ENCODE peak calls at places on chromosomes 13 and 19, in six cellular contexts. One of them, this sample, is unnamed.

GRCh38 chr13:112450567-112451240 is 74.5 kb downstream of the SPACA7 start:
- DNase-seq in transverse colon: no peak
- DNase-seq in heart left ventricle: no peak
- DNase-seq in suprapubic skin: no peak
- DNase-seq in body of pancreas: no peak
- DNase-seq in tibial nerve: no peak
- DNase-seq in this sample: no peak

GRCh38 chr13:114125589-114125988 is 6.8 kb downstream of the RASA3 start:
- DNase-seq in transverse colon: no peak
- DNase-seq in heart left ventricle: no peak
- DNase-seq in suprapubic skin: no peak
- DNase-seq in body of pancreas: no peak
- DNase-seq in tibial nerve: no peak
- DNase-seq in this sample: no peak

GRCh38 chr19:7928741-7929701 is 3.1 kb upstream of the CTXN1 start:
- DNase-seq in transverse colon: no peak
- DNase-seq in heart left ventricle: no peak
- DNase-seq in suprapubic skin: peak; percentile 79
- DNase-seq in body of pancreas: peak; percentile 56
- DNase-seq in tibial nerve: peak; percentile 53
- DNase-seq in this sample: peak; percentile 78

GRCh38 chr13:110213461-110214074 is 93.4 kb downstream of the COL4A1 start:
- DNase-seq in transverse colon: no peak
- DNase-seq in heart left ventricle: no peak
- DNase-seq in suprapubic skin: no peak
- DNase-seq in body of pancreas: no peak
- DNase-seq in tibial nerve: no peak
- DNase-seq in this sample: no peak

GRCh38 chr19:30686252-30686762 is 314.1 kb downstream of the ZNF536 start:
- DNase-seq in transverse colon: no peak
- DNase-seq in heart left ventricle: no peak
- DNase-seq in suprapubic skin: peak; percentile 32
- DNase-seq in body of pancreas: no peak
- DNase-seq in tibial nerve: no peak
- DNase-seq in this sample: no peak

GRCh38 chr19:33622505-33622808 is 704 bp downstream of the CHST8 start:
- DNase-seq in transverse colon: no peak
- DNase-seq in heart left ventricle: no peak
- DNase-seq in suprapubic skin: no peak
- DNase-seq in body of pancreas: no peak
- DNase-seq in tibial nerve: no peak
- DNase-seq in this sample: no peak

GRCh38 chr19:56969726-56970125 is 129.2 kb upstream of the PEG3 start:
- DNase-seq in transverse colon: no peak
- DNase-seq in heart left ventricle: no peak
- DNase-seq in suprapubic skin: no peak
- DNase-seq in body of pancreas: no peak
- DNase-seq in tibial nerve: no peak
- DNase-seq in this sample: peak; percentile 39

GRCh38 chr13:81990652-81991051 is 1649.7 kb upstream of the SPRY2 start:
- DNase-seq in transverse colon: no peak
- DNase-seq in heart left ventricle: no peak
- DNase-seq in suprapubic skin: no peak
- DNase-seq in body of pancreas: no peak
- DNase-seq in tibial nerve: no peak
- DNase-seq in this sample: no peak

GRCh38 chr19:50556236-50557008 is 11.8 kb downstream of the LRRC4B start:
- DNase-seq in transverse colon: peak; percentile 71
- DNase-seq in heart left ventricle: peak; percentile 90
- DNase-seq in suprapubic skin: no peak
- DNase-seq in body of pancreas: peak; percentile 58
- DNase-seq in tibial nerve: peak; percentile 47
- DNase-seq in this sample: peak; percentile 74

GRCh38 chr19:16351133-16351809 is 26.6 kb downstream of the KLF2 start:
- DNase-seq in transverse colon: no peak
- DNase-seq in heart left ventricle: peak; percentile 19
- DNase-seq in suprapubic skin: no peak
- DNase-seq in body of pancreas: no peak
- DNase-seq in tibial nerve: no peak
- DNase-seq in this sample: no peak

GRCh38 chr13:77429320-77430142 is 102.6 kb upstream of the MYCBP2 start:
- DNase-seq in transverse colon: no peak
- DNase-seq in heart left ventricle: no peak
- DNase-seq in suprapubic skin: no peak
- DNase-seq in body of pancreas: no peak
- DNase-seq in tibial nerve: no peak
- DNase-seq in this sample: no peak

GRCh38 chr19:55373993-55374757 is 2.5 kb upstream of the TMEM190 start:
- DNase-seq in transverse colon: no peak
- DNase-seq in heart left ventricle: no peak
- DNase-seq in suprapubic skin: no peak
- DNase-seq in body of pancreas: no peak
- DNase-seq in tibial nerve: no peak
- DNase-seq in this sample: no peak

GRCh38 chr13:50030315-50030714 is 15.1 kb downstream of the KCNRG start:
- DNase-seq in transverse colon: no peak
- DNase-seq in heart left ventricle: no peak
- DNase-seq in suprapubic skin: no peak
- DNase-seq in body of pancreas: no peak
- DNase-seq in tibial nerve: no peak
- DNase-seq in this sample: no peak

GRCh38 chr19:48914181-48914580 is 14.1 kb downstream of the NUCB1 start:
- DNase-seq in transverse colon: no peak
- DNase-seq in heart left ventricle: no peak
- DNase-seq in suprapubic skin: no peak
- DNase-seq in body of pancreas: no peak
- DNase-seq in tibial nerve: no peak
- DNase-seq in this sample: no peak

GRCh38 chr13:50676602-50677001 is 166.9 kb downstream of the DLEU7 start:
- DNase-seq in transverse colon: no peak
- DNase-seq in heart left ventricle: no peak
- DNase-seq in suprapubic skin: no peak
- DNase-seq in body of pancreas: no peak
- DNase-seq in tibial nerve: no peak
- DNase-seq in this sample: no peak

GRCh38 chr19:55392820-55393219 is 7.1 kb downstream of the RPL28 start:
- DNase-seq in transverse colon: no peak
- DNase-seq in heart left ventricle: no peak
- DNase-seq in suprapubic skin: no peak
- DNase-seq in body of pancreas: no peak
- DNase-seq in tibial nerve: no peak
- DNase-seq in this sample: no peak

GRCh38 chr13:95100525-95101121 is 200.6 kb downstream of the ABCC4 start:
- DNase-seq in transverse colon: no peak
- DNase-seq in heart left ventricle: no peak
- DNase-seq in suprapubic skin: no peak
- DNase-seq in body of pancreas: no peak
- DNase-seq in tibial nerve: no peak
- DNase-seq in this sample: no peak

GRCh38 chr13:29935309-29935981 is 85.0 kb upstream of the UBL3 start:
- DNase-seq in transverse colon: peak; percentile 51
- DNase-seq in heart left ventricle: no peak
- DNase-seq in suprapubic skin: no peak
- DNase-seq in body of pancreas: no peak
- DNase-seq in tibial nerve: no peak
- DNase-seq in this sample: no peak

GRCh38 chr13:50690020-50690419 is 153.5 kb downstream of the DLEU7 start:
- DNase-seq in transverse colon: no peak
- DNase-seq in heart left ventricle: no peak
- DNase-seq in suprapubic skin: no peak
- DNase-seq in body of pancreas: no peak
- DNase-seq in tibial nerve: no peak
- DNase-seq in this sample: no peak

GRCh38 chr13:75485286-75486062 is 3.5 kb upstream of the TBC1D4 start:
- DNase-seq in transverse colon: no peak
- DNase-seq in heart left ventricle: no peak
- DNase-seq in suprapubic skin: no peak
- DNase-seq in body of pancreas: no peak
- DNase-seq in tibial nerve: no peak
- DNase-seq in this sample: no peak

GRCh38 chr19:45478454-45479238 is 10.8 kb downstream of the FOSB start:
- DNase-seq in transverse colon: peak; percentile 89
- DNase-seq in heart left ventricle: peak; percentile 87
- DNase-seq in suprapubic skin: peak; percentile 90
- DNase-seq in body of pancreas: peak; percentile 92
- DNase-seq in tibial nerve: peak; percentile 89
- DNase-seq in this sample: peak; percentile 84
- H3K4me3 ChIP-seq in transverse colon: peak overlapping the region; percentile 16
- H3K4me3 ChIP-seq in heart left ventricle: peak overlapping the region; percentile 55
- H3K4me3 ChIP-seq in suprapubic skin: peak overlapping the region; percentile 60
- H3K4me3 ChIP-seq in body of pancreas: no peak overlapping the region
- H3K4me3 ChIP-seq in tibial nerve: peak overlapping the region; percentile 53
- H3K4me3 ChIP-seq in this sample: peak overlapping the region; percentile 50

GRCh38 chr19:45817010-45817724 is 2.1 kb upstream of the RSPH6A start:
- DNase-seq in transverse colon: peak; percentile 96
- DNase-seq in heart left ventricle: peak; percentile 96
- DNase-seq in suprapubic skin: peak; percentile 97
- DNase-seq in body of pancreas: peak; percentile 96
- DNase-seq in tibial nerve: peak; percentile 90
- DNase-seq in this sample: peak; percentile 93
- TF ChIP-seq POLR2A in transverse colon: no peak
- TF ChIP-seq POLR2A in heart left ventricle: no peak
- TF ChIP-seq POLR2A in suprapubic skin: no peak
- TF ChIP-seq POLR2A in body of pancreas: no peak
- TF ChIP-seq POLR2A in tibial nerve: no peak
- TF ChIP-seq POLR2A in this sample: no peak

DNA sequence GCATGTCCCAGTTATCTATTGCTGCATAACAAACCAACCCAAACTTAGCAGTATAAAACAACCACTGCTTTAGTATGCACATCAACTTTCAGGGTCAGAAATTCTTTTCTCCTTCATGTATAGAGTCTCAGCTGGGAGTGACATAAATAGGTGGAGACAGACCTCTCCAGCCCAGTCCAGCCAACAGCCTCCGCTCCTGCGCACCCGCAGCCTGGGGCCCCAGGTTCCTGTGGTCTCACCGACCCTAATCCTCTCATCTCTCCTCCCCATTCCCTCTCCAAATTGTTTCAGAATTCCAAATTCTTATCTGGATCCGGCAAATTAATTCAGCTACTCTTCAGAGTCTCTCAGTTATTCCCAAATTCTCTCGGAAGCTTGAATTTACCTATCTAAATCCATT is 522 bp upstream of the ATP12A start:
- DNase-seq in transverse colon: no peak
- DNase-seq in heart left ventricle: no peak
- DNase-seq in suprapubic skin: no peak
- DNase-seq in body of pancreas: no peak
- DNase-seq in tibial nerve: no peak
- DNase-seq in this sample: no peak
- H3K4me3 ChIP-seq in transverse colon: no peak overlapping the region
- H3K4me3 ChIP-seq in heart left ventricle: no peak overlapping the region
- H3K4me3 ChIP-seq in suprapubic skin: no peak overlapping the region
- H3K4me3 ChIP-seq in body of pancreas: no peak overlapping the region
- H3K4me3 ChIP-seq in tibial nerve: no peak overlapping the region
- H3K4me3 ChIP-seq in this sample: no peak overlapping the region

DNA sequence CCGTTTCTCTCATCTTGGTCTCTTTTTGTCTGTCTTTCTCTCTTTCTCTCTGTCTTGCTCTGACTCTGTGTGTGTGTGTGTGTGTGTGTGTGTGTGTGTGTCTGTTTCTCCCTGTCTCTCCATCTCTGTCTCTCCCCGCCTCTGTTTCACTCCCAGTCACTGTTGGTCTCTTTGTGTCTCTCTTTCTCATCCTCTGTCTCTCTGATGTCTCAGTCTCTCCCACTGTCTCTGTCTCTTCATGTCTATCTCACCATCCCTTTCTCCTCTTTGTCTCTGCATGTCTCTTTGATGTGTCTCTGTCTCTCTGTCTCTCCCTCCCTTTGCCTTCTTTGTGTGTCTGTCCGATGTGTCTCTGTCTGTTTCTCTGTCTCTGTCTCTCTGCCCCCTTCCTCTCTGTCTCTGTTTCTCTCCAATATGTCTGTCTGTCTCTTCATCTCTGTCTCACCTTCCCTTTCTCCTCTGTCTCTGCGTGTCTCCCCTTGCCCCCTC is 2.5 kb downstream of the NFIC start:
- DNase-seq in transverse colon: no peak
- DNase-seq in heart left ventricle: no peak
- DNase-seq in suprapubic skin: no peak
- DNase-seq in body of pancreas: no peak
- DNase-seq in tibial nerve: no peak
- DNase-seq in this sample: no peak
- TF ChIP-seq POLR2A in transverse colon: no peak
- TF ChIP-seq POLR2A in heart left ventricle: no peak
- TF ChIP-seq POLR2A in suprapubic skin: no peak
- TF ChIP-seq POLR2A in body of pancreas: no peak
- TF ChIP-seq POLR2A in tibial nerve: no peak
- TF ChIP-seq POLR2A in this sample: no peak

GRCh38 chr19:610801-611505 is 21.3 kb downstream of the HCN2 start:
- DNase-seq in transverse colon: peak; percentile 54
- DNase-seq in heart left ventricle: peak; percentile 88
- DNase-seq in suprapubic skin: no peak
- DNase-seq in body of pancreas: no peak
- DNase-seq in tibial nerve: peak; percentile 61
- DNase-seq in this sample: no peak
- H3K4me3 ChIP-seq in transverse colon: no peak overlapping the region
- H3K4me3 ChIP-seq in heart left ventricle: peak overlapping the region; percentile 25
- H3K4me3 ChIP-seq in suprapubic skin: peak overlapping the region; percentile 28
- H3K4me3 ChIP-seq in body of pancreas: no peak overlapping the region
- H3K4me3 ChIP-seq in tibial nerve: no peak overlapping the region
- H3K4me3 ChIP-seq in this sample: no peak overlapping the region

DNA sequence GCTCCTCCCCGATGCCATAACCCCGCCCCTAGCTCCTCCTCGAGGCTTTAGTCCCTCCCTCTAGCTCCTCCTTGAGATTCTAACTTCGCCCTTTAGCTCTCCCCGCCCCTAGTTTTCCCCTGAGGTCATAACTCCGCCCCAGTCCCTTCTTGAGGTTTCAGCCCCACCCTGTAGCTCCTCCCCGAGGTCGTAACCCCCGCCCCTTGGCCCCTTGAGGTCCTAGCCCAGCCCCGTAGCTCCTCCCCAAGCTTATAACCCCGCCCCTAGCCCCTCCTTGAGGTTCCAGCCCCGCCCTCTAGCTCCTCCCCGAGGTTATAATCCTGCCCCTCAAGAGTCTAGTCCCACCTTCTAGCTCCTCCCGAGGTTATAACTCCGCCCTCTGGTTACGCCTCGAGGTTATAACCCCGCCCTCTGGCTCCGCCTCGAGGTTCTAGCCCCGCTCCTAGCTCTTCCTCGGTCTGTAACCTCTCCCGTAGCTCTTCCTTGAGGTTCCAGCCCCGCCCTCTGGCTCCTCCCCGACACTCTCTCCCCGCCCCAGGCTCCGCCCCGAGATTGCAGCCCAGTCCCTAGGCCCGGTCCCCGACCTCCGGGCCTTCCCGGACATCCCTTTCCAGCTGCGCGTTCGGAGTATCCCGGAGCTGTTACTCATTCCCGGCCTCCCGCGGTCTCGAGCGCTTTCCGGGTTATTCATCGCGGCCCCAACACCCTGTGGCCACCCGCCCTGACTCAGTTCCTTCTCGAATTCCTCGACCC is 1.4 kb downstream of the PLAUR start:
- DNase-seq in transverse colon: peak; percentile 100
- DNase-seq in heart left ventricle: peak; percentile 98
- DNase-seq in suprapubic skin: peak; percentile 100
- DNase-seq in body of pancreas: peak; percentile 99
- DNase-seq in tibial nerve: peak; percentile 99
- DNase-seq in this sample: peak; percentile 100
- TF ChIP-seq POLR2A in transverse colon: peak; percentile 98
- TF ChIP-seq POLR2A in heart left ventricle: no peak
- TF ChIP-seq POLR2A in suprapubic skin: peak; percentile 85
- TF ChIP-seq POLR2A in body of pancreas: peak; percentile 73
- TF ChIP-seq POLR2A in tibial nerve: peak; percentile 82
- TF ChIP-seq POLR2A in this sample: peak; percentile 86

This sample was measured in uterus.